ENCODE peak calls at places on chromosomes 5 and 9, in eight cellular contexts. T is kidney tubule cell, N is myocyte, S is NCI-H1436 treated with DMSO at 0.1 percent for 48 hours, P is RWPE1, E is AML-193, M is GM12891, V is frontal cortex. B is an unnamed sample.

GRCh38 chr9:4489919-4490704 is at the start of gene SLC1A1:
- DNase-seq in N (peak), S (no peak), E (no peak), P (no peak), M (peak), T (peak), V (peak), B (peak)

GRCh38 chr5:14286574-14287399 is 143.6 kb downstream of the TRIO start:
- DNase-seq in T (no peak), M (no peak), E (no peak), N (peak), V (no peak), P (no peak), S (no peak), B (no peak)

GRCh38 chr5:57816108-57816507 is 333.5 kb upstream of the ACTBL2 start:
- DNase-seq in T (peak), N (peak), E (no peak), M (no peak), P (peak), S (no peak), V (no peak), B (peak)

GRCh38 chr5:108548684-108549596 is 167.0 kb upstream of the FBXL17 start:
- DNase-seq in E (no peak), V (no peak), N (no peak), P (no peak), M (no peak), S (no peak), T (no peak), B (no peak)

GRCh38 chr9:134165357-134166315 is 1.3 kb upstream of the RNU6ATAC start:
- DNase-seq in V (no peak), M (no peak), P (peak), E (no peak), N (peak), S (no peak), T (peak), B (no peak)

GRCh38 chr5:146948666-146949065 is 70.1 kb upstream of the PPP2R2B start:
- DNase-seq in T (peak), E (no peak), P (no peak), S (no peak), N (no peak), V (no peak), M (no peak), B (no peak)

GRCh38 chr5:90803891-90804290 is 245.3 kb downstream of the ADGRV1 start:
- DNase-seq in M (no peak), V (no peak), P (no peak), T (peak), N (peak), S (no peak), E (no peak), B (peak)

GRCh38 chr5:109479260-109479860 is 69.6 kb upstream of the PJA2 start:
- DNase-seq in P (no peak), E (peak), M (no peak), T (peak), N (peak), V (no peak), S (no peak), B (peak)

GRCh38 chr9:113522858-113523257 is 59.3 kb downstream of the RGS3 start:
- DNase-seq in P (no peak), E (no peak), T (no peak), S (no peak), M (no peak), V (no peak), N (no peak), B (no peak)

GRCh38 chr5:53099546-53099945 is 10.0 kb downstream of the MOCS2 start:
- DNase-seq in P (no peak), V (no peak), M (no peak), S (no peak), T (peak), N (no peak), E (no peak), B (peak)

GRCh38 chr9:33418090-33418489 is 15.7 kb upstream of the AQP7 start:
- DNase-seq in S (no peak), E (no peak), N (no peak), M (no peak), V (no peak), P (peak), T (no peak), B (no peak)

GRCh38 chr5:122435738-122436137 is 123.7 kb downstream of the SNCAIP start:
- DNase-seq in V (no peak), N (no peak), M (no peak), T (no peak), S (no peak), P (no peak), E (no peak), B (no peak)

GRCh38 chr5:96300986-96301385 is 132.1 kb downstream of the PCSK1 start:
- DNase-seq in T (no peak), S (no peak), E (peak), M (no peak), P (no peak), N (no peak), V (no peak), B (no peak)

B was measured in amniotic epithelial cell.